ENCODE peak calls at places on chromosome 5, in seven cellular contexts. One of them, this sample, is unnamed.

GRCh38 chr5:181189363-181189961 is 15.5 kb downstream of the TRIM7 start:
- DNase-seq in psoas muscle: peak; percentile 37
- DNase-seq in colonic mucosa: peak; percentile 54
- DNase-seq in transverse colon: peak; percentile 45
- DNase-seq in pancreas: peak; percentile 57
- DNase-seq in tibial artery: no peak
- DNase-seq in esophagus squamous epithelium: no peak
- DNase-seq in this sample: no peak

GRCh38 chr5:138611295-138612220 is 36.4 kb upstream of the HSPA9 start:
- DNase-seq in psoas muscle: no peak
- DNase-seq in colonic mucosa: no peak
- DNase-seq in transverse colon: no peak
- DNase-seq in pancreas: no peak
- DNase-seq in tibial artery: no peak
- DNase-seq in esophagus squamous epithelium: no peak
- DNase-seq in this sample: no peak

GRCh38 chr5:139822553-139823425 is 27.2 kb downstream of the PSD2 start:
- DNase-seq in psoas muscle: no peak
- DNase-seq in colonic mucosa: no peak
- DNase-seq in transverse colon: no peak
- DNase-seq in pancreas: no peak
- DNase-seq in tibial artery: peak; percentile 52
- DNase-seq in esophagus squamous epithelium: no peak
- DNase-seq in this sample: no peak

GRCh38 chr5:82295959-82296557 is 17.9 kb upstream of the RPS23 start:
- DNase-seq in psoas muscle: no peak
- DNase-seq in colonic mucosa: no peak
- DNase-seq in transverse colon: no peak
- DNase-seq in pancreas: no peak
- DNase-seq in tibial artery: no peak
- DNase-seq in esophagus squamous epithelium: no peak
- DNase-seq in this sample: no peak

GRCh38 chr5:21140987-21141386 is 1153.0 kb upstream of the CDH18 start:
- DNase-seq in psoas muscle: no peak
- DNase-seq in colonic mucosa: no peak
- DNase-seq in transverse colon: no peak
- DNase-seq in pancreas: no peak
- DNase-seq in tibial artery: no peak
- DNase-seq in esophagus squamous epithelium: no peak
- DNase-seq in this sample: no peak

GRCh38 chr5:1257841-1258240 is 32.7 kb downstream of the SLC6A18 start:
- DNase-seq in psoas muscle: no peak
- DNase-seq in colonic mucosa: no peak
- DNase-seq in transverse colon: no peak
- DNase-seq in pancreas: no peak
- DNase-seq in tibial artery: no peak
- DNase-seq in esophagus squamous epithelium: no peak
- DNase-seq in this sample: no peak

GRCh38 chr5:97229688-97230285 is 46.7 kb upstream of the RIOK2 start:
- DNase-seq in psoas muscle: no peak
- DNase-seq in colonic mucosa: no peak
- DNase-seq in transverse colon: no peak
- DNase-seq in pancreas: no peak
- DNase-seq in tibial artery: no peak
- DNase-seq in esophagus squamous epithelium: no peak
- DNase-seq in this sample: no peak

GRCh38 chr5:60943624-60944023 is 1.2 kb downstream of the ERCC8 start:
- DNase-seq in psoas muscle: no peak
- DNase-seq in colonic mucosa: no peak
- DNase-seq in transverse colon: no peak
- DNase-seq in pancreas: no peak
- DNase-seq in tibial artery: no peak
- DNase-seq in esophagus squamous epithelium: no peak
- DNase-seq in this sample: no peak

GRCh38 chr5:178068293-178068692 is 45.0 kb upstream of the N4BP3 start:
- DNase-seq in psoas muscle: no peak
- DNase-seq in colonic mucosa: no peak
- DNase-seq in transverse colon: no peak
- DNase-seq in pancreas: no peak
- DNase-seq in tibial artery: no peak
- DNase-seq in esophagus squamous epithelium: no peak
- DNase-seq in this sample: no peak

GRCh38 chr5:96083361-96083881 is 121.8 kb upstream of the ELL2 start:
- DNase-seq in psoas muscle: no peak
- DNase-seq in colonic mucosa: no peak
- DNase-seq in transverse colon: no peak
- DNase-seq in pancreas: no peak
- DNase-seq in tibial artery: no peak
- DNase-seq in esophagus squamous epithelium: no peak
- DNase-seq in this sample: no peak

GRCh38 chr5:15203376-15203775 is 296.6 kb upstream of the FBXL7 start:
- DNase-seq in psoas muscle: no peak
- DNase-seq in colonic mucosa: no peak
- DNase-seq in transverse colon: no peak
- DNase-seq in pancreas: no peak
- DNase-seq in tibial artery: no peak
- DNase-seq in esophagus squamous epithelium: no peak
- DNase-seq in this sample: no peak

GRCh38 chr5:150561192-150561512 is 53.2 kb downstream of the NDST1 start:
- DNase-seq in psoas muscle: no peak
- DNase-seq in colonic mucosa: no peak
- DNase-seq in transverse colon: no peak
- DNase-seq in pancreas: no peak
- DNase-seq in tibial artery: no peak
- DNase-seq in esophagus squamous epithelium: no peak
- DNase-seq in this sample: no peak

GRCh38 chr5:34412769-34413168 is 243.4 kb upstream of the RAI14 start:
- DNase-seq in psoas muscle: no peak
- DNase-seq in colonic mucosa: no peak
- DNase-seq in transverse colon: no peak
- DNase-seq in pancreas: no peak
- DNase-seq in tibial artery: no peak
- DNase-seq in esophagus squamous epithelium: no peak
- DNase-seq in this sample: no peak

GRCh38 chr5:175351126-175351525 is 92.9 kb downstream of the DRD1 start:
- DNase-seq in psoas muscle: no peak
- DNase-seq in colonic mucosa: no peak
- DNase-seq in transverse colon: no peak
- DNase-seq in pancreas: no peak
- DNase-seq in tibial artery: no peak
- DNase-seq in esophagus squamous epithelium: no peak
- DNase-seq in this sample: no peak

DNA sequence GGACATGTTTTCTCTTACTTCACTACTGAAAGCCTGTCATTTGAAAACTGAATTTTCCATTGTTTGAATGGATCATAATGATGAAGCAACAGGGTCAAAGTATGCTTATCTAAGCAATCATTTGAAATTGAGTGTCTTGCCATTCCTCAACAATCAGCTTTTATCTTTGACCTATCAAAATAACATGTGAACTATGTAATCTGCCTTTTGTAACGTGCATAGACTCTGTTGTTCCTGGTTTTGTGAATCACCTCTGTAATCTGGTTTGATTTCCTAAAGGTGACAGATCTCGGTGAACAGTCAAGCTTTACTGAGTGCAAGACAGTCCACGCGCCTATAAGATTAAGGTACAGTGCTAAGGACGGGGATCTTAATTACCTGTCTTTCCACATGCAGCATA is 3.3 kb downstream of the MEF2C start:
- DNase-seq in psoas muscle: no peak
- DNase-seq in colonic mucosa: no peak
- DNase-seq in transverse colon: no peak
- DNase-seq in pancreas: no peak
- DNase-seq in tibial artery: no peak
- DNase-seq in esophagus squamous epithelium: no peak
- DNase-seq in this sample: no peak
- H3K4me1 ChIP-seq in psoas muscle: peaks cover 52% of the 10 kb centered on the region
- H3K4me1 ChIP-seq in colonic mucosa: no peaks in the 10 kb centered on the region
- H3K4me1 ChIP-seq in transverse colon: peaks cover 6% of the 10 kb centered on the region
- H3K4me1 ChIP-seq in pancreas: no peaks in the 10 kb centered on the region
- H3K4me1 ChIP-seq in tibial artery: no peaks in the 10 kb centered on the region
- H3K4me1 ChIP-seq in esophagus squamous epithelium: no peaks in the 10 kb centered on the region
- H3K4me1 ChIP-seq in this sample: peaks cover 55% of the 10 kb centered on the region

GRCh38 chr5:64195981-64196380 is 30.3 kb downstream of the RNF180 start:
- DNase-seq in psoas muscle: no peak
- DNase-seq in colonic mucosa: no peak
- DNase-seq in transverse colon: no peak
- DNase-seq in pancreas: no peak
- DNase-seq in tibial artery: no peak
- DNase-seq in esophagus squamous epithelium: no peak
- DNase-seq in this sample: no peak
- H3K4me3 ChIP-seq in psoas muscle: no peak overlapping the region
- H3K4me3 ChIP-seq in colonic mucosa: no peak overlapping the region
- H3K4me3 ChIP-seq in transverse colon: no peak overlapping the region
- H3K4me3 ChIP-seq in pancreas: no peak overlapping the region
- H3K4me3 ChIP-seq in tibial artery: no peak overlapping the region
- H3K4me3 ChIP-seq in esophagus squamous epithelium: no peak overlapping the region
- H3K4me3 ChIP-seq in this sample: no peak overlapping the region

GRCh38 chr5:111229871-111230812 is 6.0 kb downstream of the CAMK4 start:
- DNase-seq in psoas muscle: no peak
- DNase-seq in colonic mucosa: no peak
- DNase-seq in transverse colon: no peak
- DNase-seq in pancreas: no peak
- DNase-seq in tibial artery: no peak
- DNase-seq in esophagus squamous epithelium: no peak
- DNase-seq in this sample: no peak
- H3K4me1 ChIP-seq in psoas muscle: no peaks in the 10 kb centered on the region
- H3K4me1 ChIP-seq in colonic mucosa: no peaks in the 10 kb centered on the region
- H3K4me1 ChIP-seq in transverse colon: no peaks in the 10 kb centered on the region
- H3K4me1 ChIP-seq in pancreas: no peaks in the 10 kb centered on the region
- H3K4me1 ChIP-seq in tibial artery: no peaks in the 10 kb centered on the region
- H3K4me1 ChIP-seq in esophagus squamous epithelium: no peaks in the 10 kb centered on the region
- H3K4me1 ChIP-seq in this sample: no peaks in the 10 kb centered on the region

GRCh38 chr5:50745221-50745620 is 78.8 kb downstream of the PARP8 start:
- DNase-seq in psoas muscle: no peak
- DNase-seq in colonic mucosa: no peak
- DNase-seq in transverse colon: no peak
- DNase-seq in pancreas: no peak
- DNase-seq in tibial artery: no peak
- DNase-seq in esophagus squamous epithelium: no peak
- DNase-seq in this sample: no peak

GRCh38 chr5:50749181-50749580 is 82.7 kb downstream of the PARP8 start:
- DNase-seq in psoas muscle: no peak
- DNase-seq in colonic mucosa: no peak
- DNase-seq in transverse colon: no peak
- DNase-seq in pancreas: no peak
- DNase-seq in tibial artery: no peak
- DNase-seq in esophagus squamous epithelium: no peak
- DNase-seq in this sample: no peak

GRCh38 chr5:50749873-50750272 is 83.4 kb downstream of the PARP8 start:
- DNase-seq in psoas muscle: no peak
- DNase-seq in colonic mucosa: no peak
- DNase-seq in transverse colon: no peak
- DNase-seq in pancreas: no peak
- DNase-seq in tibial artery: no peak
- DNase-seq in esophagus squamous epithelium: no peak
- DNase-seq in this sample: no peak

GRCh38 chr5:50740832-50741231 is 74.4 kb downstream of the PARP8 start:
- DNase-seq in psoas muscle: no peak
- DNase-seq in colonic mucosa: no peak
- DNase-seq in transverse colon: no peak
- DNase-seq in pancreas: no peak
- DNase-seq in tibial artery: no peak
- DNase-seq in esophagus squamous epithelium: no peak
- DNase-seq in this sample: no peak

DNA sequence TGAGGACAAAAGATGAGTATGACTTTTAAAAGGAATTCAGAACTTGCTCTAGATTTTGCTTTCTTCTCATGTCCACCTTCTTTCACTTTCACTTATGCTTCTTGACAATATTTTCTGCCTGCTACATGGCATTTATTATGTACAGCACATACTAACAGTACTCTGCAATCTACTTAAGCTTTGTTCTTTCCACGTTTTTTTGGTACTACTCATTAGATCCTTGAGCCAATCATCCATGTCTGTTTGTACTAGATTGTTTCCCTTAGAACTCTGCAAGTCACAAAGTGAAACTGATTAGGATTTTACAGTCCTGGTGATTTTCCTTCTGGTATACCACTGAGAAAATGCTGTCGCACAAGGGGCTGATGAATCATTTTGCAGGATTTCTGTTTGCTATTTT is 78.3 kb downstream of the PARP8 start:
- DNase-seq in psoas muscle: no peak
- DNase-seq in colonic mucosa: no peak
- DNase-seq in transverse colon: no peak
- DNase-seq in pancreas: no peak
- DNase-seq in tibial artery: no peak
- DNase-seq in esophagus squamous epithelium: no peak
- DNase-seq in this sample: no peak
- H3K4me3 ChIP-seq in psoas muscle: peak overlapping the region; percentile 40
- H3K4me3 ChIP-seq in colonic mucosa: no peak overlapping the region
- H3K4me3 ChIP-seq in transverse colon: no peak overlapping the region
- H3K4me3 ChIP-seq in pancreas: no peak overlapping the region
- H3K4me3 ChIP-seq in tibial artery: peak overlapping the region; percentile 31
- H3K4me3 ChIP-seq in esophagus squamous epithelium: peak overlapping the region; percentile 15
- H3K4me3 ChIP-seq in this sample: peak overlapping the region; percentile 40

DNA sequence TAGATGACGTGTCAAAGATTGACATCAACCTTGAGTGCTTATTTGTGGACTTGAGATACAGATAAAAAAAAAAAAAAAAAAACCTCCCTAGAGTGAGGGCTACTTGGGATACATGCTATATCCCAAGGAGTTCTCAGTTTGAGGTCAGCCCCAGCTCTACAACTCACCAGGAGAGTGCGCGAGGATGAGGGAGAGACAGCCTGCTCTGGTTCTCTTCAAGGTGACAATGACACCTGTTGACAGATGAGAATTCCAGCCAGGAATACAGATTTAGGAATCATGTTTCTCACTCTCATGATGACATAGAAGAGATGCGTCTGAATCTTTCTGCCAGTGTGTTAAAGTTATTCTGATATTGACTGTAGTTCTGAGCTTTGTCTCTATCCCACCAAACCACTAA is 24.9 kb upstream of the ARHGAP26 start:
- DNase-seq in psoas muscle: no peak
- DNase-seq in colonic mucosa: no peak
- DNase-seq in transverse colon: no peak
- DNase-seq in pancreas: no peak
- DNase-seq in tibial artery: no peak
- DNase-seq in esophagus squamous epithelium: no peak
- DNase-seq in this sample: no peak
- H3K4me1 ChIP-seq in psoas muscle: peaks cover 5% of the 10 kb centered on the region
- H3K4me1 ChIP-seq in colonic mucosa: no peaks in the 10 kb centered on the region
- H3K4me1 ChIP-seq in transverse colon: no peaks in the 10 kb centered on the region
- H3K4me1 ChIP-seq in pancreas: no peaks in the 10 kb centered on the region
- H3K4me1 ChIP-seq in tibial artery: no peaks in the 10 kb centered on the region
- H3K4me1 ChIP-seq in esophagus squamous epithelium: peaks cover 7% of the 10 kb centered on the region
- H3K4me1 ChIP-seq in this sample: peaks cover 4% of the 10 kb centered on the region

This sample was measured in heart right ventricle.